ENCODE peak calls at places on chromosome 9, in six cellular contexts. Y, J, A, E, T and G are unnamed samples.

GRCh38 chr9:89366711-89367110 is 48.4 kb downstream of the SECISBP2 start:
- DNase-seq in Y (no peak), J (no peak), A (no peak), E (no peak), T (no peak), G (no peak)

GRCh38 chr9:19998153-19998552 is 209.3 kb upstream of the SLC24A2 start:
- DNase-seq in Y (no peak), J (no peak), A (no peak), E (no peak), T (no peak), G (no peak)

GRCh38 chr9:3628239-3628638 is 102.4 kb upstream of the RFX3 start:
- DNase-seq in Y (no peak), J (no peak), A (no peak), E (no peak), T (no peak), G (no peak)

GRCh38 chr9:126295936-126296600 is 30.6 kb upstream of the MVB12B start:
- DNase-seq in Y (no peak), J (no peak), A (no peak), E (no peak), T (no peak), G (no peak)

GRCh38 chr9:21096172-21096900 is 18.6 kb upstream of the IFNB1 start:
- DNase-seq in Y (peak), J (no peak), A (peak), E (no peak), T (no peak), G (no peak)

GRCh38 chr9:99660191-99660636 is 161.5 kb upstream of the NR4A3 start:
- DNase-seq in Y (no peak), J (peak), A (no peak), E (no peak), T (no peak), G (no peak)

GRCh38 chr9:129006328-129007034 is 21.6 kb downstream of the SH3GLB2 start:
- DNase-seq in Y (peak), J (peak), A (no peak), E (peak), T (peak), G (peak)

GRCh38 chr9:13487071-13487470 is 207.6 kb upstream of the MPDZ start:
- DNase-seq in Y (no peak), J (no peak), A (no peak), E (no peak), T (no peak), G (no peak)

GRCh38 chr9:93601063-93601462 is 24.7 kb downstream of the PHF2 start:
- DNase-seq in Y (no peak), J (no peak), A (no peak), E (no peak), T (no peak), G (no peak)

GRCh38 chr9:105444130-105444529 is 3.7 kb upstream of the FSD1L start:
- DNase-seq in Y (no peak), J (no peak), A (no peak), E (no peak), T (no peak), G (no peak)

GRCh38 chr9:93090091-93090655 is 5.8 kb upstream of the CARD19 start:
- DNase-seq in Y (no peak), J (no peak), A (no peak), E (no peak), T (no peak), G (no peak)

GRCh38 chr9:16245756-16246440 is 624.6 kb downstream of the BNC2 start:
- DNase-seq in Y (no peak), J (no peak), A (no peak), E (no peak), T (no peak), G (no peak)

GRCh38 chr9:133207540-133208170 is 1.4 kb downstream of the OBP2B start:
- DNase-seq in Y (no peak), J (no peak), A (no peak), E (no peak), T (no peak), G (no peak)

GRCh38 chr9:19232830-19233194 is 2.3 kb downstream of the DENND4C start:
- DNase-seq in Y (no peak), J (no peak), A (no peak), E (no peak), T (no peak), G (no peak)

GRCh38 chr9:133139246-133140173 is 18.5 kb upstream of the RALGDS start:
- DNase-seq in Y (no peak), J (no peak), A (no peak), E (no peak), T (no peak), G (no peak)

GRCh38 chr9:107363511-107364182 is 80.6 kb downstream of the RAD23B start:
- DNase-seq in Y (no peak), J (no peak), A (no peak), E (no peak), T (no peak), G (no peak)

GRCh38 chr9:90394866-90395265 is 247.8 kb downstream of the DIRAS2 start:
- DNase-seq in Y (no peak), J (no peak), A (no peak), E (no peak), T (no peak), G (no peak)

GRCh38 chr9:127225747-127226646 is 38.6 kb upstream of the GARNL3 start:
- DNase-seq in Y (no peak), J (no peak), A (no peak), E (no peak), T (no peak), G (no peak)

GRCh38 chr9:70477146-70477745 is 62.8 kb upstream of the KLF9 start:
- DNase-seq in Y (no peak), J (no peak), A (no peak), E (no peak), T (no peak), G (no peak)

GRCh38 chr9:32589083-32589713 is 16.2 kb upstream of the NDUFB6 start:
- DNase-seq in Y (no peak), J (no peak), A (no peak), E (peak), T (no peak), G (no peak)

GRCh38 chr9:129889461-129889935 is 54.2 kb downstream of the USP20 start:
- DNase-seq in Y (peak), J (peak), A (no peak), E (no peak), T (no peak), G (no peak)